ENCODE peak calls at places on chromosomes 11 and 22, in seven cellular contexts. I is activated T-cell treated with anti-CD3 and anti-CD28 coated beads for 4 hours; T is heart right ventricle; K is colonic mucosa; Y is NCI-H774; U is KG1; N is stimulated activated naive B cell treated with anti-CD40 and anti-IgM and Interleukin-4, amounts not matched to agents 10 μg/mL and 1 μg/mL and 100 μg/mL, for 72 hours. P is an unnamed sample.

GRCh38 chr11:12524865-12525264 is 147.5 kb downstream of the PARVA start:
- DNase-seq in I (no peak), T (no peak), K (no peak), Y (no peak), U (no peak), N (no peak), P (no peak)

GRCh38 chr11:355581-356458 is 13.5 kb upstream of the B4GALNT4 start:
- DNase-seq in I (peak; percentile 80), T (peak; percentile 97), K (peak; percentile 95), Y (peak; percentile 68), U (no peak), N (peak; percentile 48), P (peak; percentile 97)

GRCh38 chr22:43044402-43044801 is 29.5 kb upstream of the PACSIN2 start:
- DNase-seq in I (no peak), T (no peak), K (no peak), Y (no peak), U (no peak), N (no peak), P (no peak)

GRCh38 chr22:26893034-26893710 is 235.8 kb downstream of the MIAT start:
- DNase-seq in I (no peak), T (no peak), K (no peak), Y (no peak), U (no peak), N (no peak), P (no peak)

GRCh38 chr11:109486129-109486528 is 64.1 kb downstream of the C11orf87 start:
- DNase-seq in I (no peak), T (no peak), K (no peak), Y (peak; percentile 96), U (no peak), N (no peak), P (no peak)

GRCh38 chr11:124875401-124875800 is 10.2 kb downstream of the ROBO3 start:
- DNase-seq in I (no peak), T (no peak), K (no peak), Y (no peak), U (no peak), N (no peak), P (no peak)

GRCh38 chr11:1762537-1763302 is 1.0 kb downstream of the CTSD start:
- DNase-seq in I (no peak), T (no peak), K (peak; percentile 92), Y (no peak), U (no peak), N (no peak), P (peak; percentile 86)

GRCh38 chr22:19873138-19873959 is 18.7 kb upstream of the GNB1L start:
- DNase-seq in I (no peak), T (no peak), K (peak; percentile 78), Y (no peak), U (no peak), N (no peak), P (peak; percentile 58)

GRCh38 chr22:39207141-39208012 is 37.4 kb downstream of the PDGFB start:
- DNase-seq in I (no peak), T (no peak), K (no peak), Y (peak; percentile 56), U (no peak), N (no peak), P (peak; percentile 85)

GRCh38 chr11:120182357-120182756 is 28.5 kb upstream of the OAF start:
- DNase-seq in I (no peak), T (no peak), K (peak; percentile 17), Y (no peak), U (no peak), N (no peak), P (no peak)

GRCh38 chr11:116454020-116454645 is 318.7 kb downstream of the BUD13 start:
- DNase-seq in I (no peak), T (peak; percentile 25), K (peak; percentile 69), Y (peak; percentile 57), U (no peak), N (peak; percentile 1), P (no peak)

GRCh38 chr22:49300241-49300640 is 527.4 kb downstream of the BRD1 start:
- DNase-seq in I (no peak), T (no peak), K (no peak), Y (no peak), U (no peak), N (no peak), P (no peak)

GRCh38 chr11:69818243-69819108 is 740 bp downstream of the FGF3 start:
- DNase-seq in I (no peak), T (no peak), K (no peak), Y (no peak), U (no peak), N (no peak), P (no peak)

GRCh38 chr11:60169264-60169915 is 13.5 kb downstream of the MS4A6A start:
- DNase-seq in I (no peak), T (peak; percentile 64), K (no peak), Y (no peak), U (no peak), N (no peak), P (no peak)

GRCh38 chr11:1776331-1776851 is 12.7 kb upstream of the CTSD start:
- DNase-seq in I (no peak), T (no peak), K (no peak), Y (no peak), U (no peak), N (no peak), P (no peak)

GRCh38 chr11:65445604-65446445 is 23.2 kb downstream of the NEAT1 start:
- DNase-seq in I (no peak), T (no peak), K (no peak), Y (no peak), U (no peak), N (no peak), P (peak; percentile 51)

GRCh38 chr11:64152841-64153691 is 12.8 kb downstream of the MACROD1 start:
- DNase-seq in I (peak; percentile 61), T (peak; percentile 37), K (peak; percentile 66), Y (peak; percentile 55), U (peak; percentile 63), N (peak; percentile 55), P (peak; percentile 74)

GRCh38 chr11:117759305-117759704 is 37.7 kb downstream of the DSCAML1 start:
- DNase-seq in I (no peak), T (no peak), K (no peak), Y (no peak), U (no peak), N (no peak), P (no peak)

GRCh38 chr22:39920134-39920743 is 19.4 kb downstream of the GRAP2 start:
- DNase-seq in I (peak; percentile 50), T (no peak), K (no peak), Y (no peak), U (no peak), N (no peak), P (no peak)

GRCh38 chr11:89487016-89487415 is 4.2 kb downstream of the NOX4 start:
- DNase-seq in I (no peak), T (no peak), K (no peak), Y (no peak), U (no peak), N (no peak), P (no peak)